ENCODE peak calls at places on chromosomes 5 and 9, in five cellular contexts. W is HCT116, I is stomach, F is IMR-90, K is sigmoid colon. A is an unnamed sample.

GRCh38 chr9:19517202-19517942 is 108.6 kb downstream of the ACER2 start:
- DNase-seq in W (no peak), I (no peak), F (no peak), K (no peak), A (peak)

GRCh38 chr9:129610193-129610472 is 10.8 kb downstream of the C9orf50 start:
- DNase-seq in W (no peak), I (no peak), F (no peak), K (no peak), A (no peak)

GRCh38 chr9:5835808-5836207 is 2.9 kb upstream of the ERMP1 start:
- DNase-seq in W (no peak), I (no peak), F (no peak), K (no peak), A (no peak)

GRCh38 chr9:1267581-1267980 is 217.4 kb downstream of the DMRT2 start:
- DNase-seq in W (no peak), I (peak), F (no peak), K (no peak), A (no peak)

GRCh38 chr9:136728548-136729123 is 14.1 kb downstream of the LCN10 start:
- DNase-seq in W (no peak), I (no peak), F (peak), K (no peak), A (no peak)

GRCh38 chr5:6673963-6674362 is 39.3 kb upstream of the TENT4A start:
- DNase-seq in W (no peak), I (no peak), F (no peak), K (no peak), A (no peak)

GRCh38 chr9:130423272-130423671 is 21.5 kb upstream of the ASS1 start:
- DNase-seq in W (no peak), I (no peak), F (no peak), K (peak), A (no peak)

GRCh38 chr5:32770444-32770843 is 59.3 kb downstream of the NPR3 start:
- DNase-seq in W (no peak), I (no peak), F (no peak), K (no peak), A (no peak)

GRCh38 chr5:35333366-35333765 is 103.1 kb upstream of the PRLR start:
- DNase-seq in W (no peak), I (no peak), F (no peak), K (no peak), A (no peak)

GRCh38 chr9:106941901-106942300 is 78.9 kb downstream of the ZNF462 start:
- DNase-seq in W (no peak), I (no peak), F (no peak), K (no peak), A (no peak)

GRCh38 chr5:157729858-157730257 is 1.4 kb upstream of the THG1L start:
- DNase-seq in W (no peak), I (no peak), F (no peak), K (no peak), A (no peak)

GRCh38 chr5:157730900-157731271 is 334 bp upstream of the THG1L start:
- DNase-seq in W (no peak), I (no peak), F (no peak), K (no peak), A (no peak)

GRCh38 chr5:157732130-157732783 is 1.0 kb downstream of the THG1L start:
- DNase-seq in W (no peak), I (no peak), F (no peak), K (no peak), A (no peak)

GRCh38 chr5:157732784-157733262 is 1.6 kb downstream of the THG1L start:
- DNase-seq in W (no peak), I (no peak), F (no peak), K (no peak), A (no peak)

DNA sequence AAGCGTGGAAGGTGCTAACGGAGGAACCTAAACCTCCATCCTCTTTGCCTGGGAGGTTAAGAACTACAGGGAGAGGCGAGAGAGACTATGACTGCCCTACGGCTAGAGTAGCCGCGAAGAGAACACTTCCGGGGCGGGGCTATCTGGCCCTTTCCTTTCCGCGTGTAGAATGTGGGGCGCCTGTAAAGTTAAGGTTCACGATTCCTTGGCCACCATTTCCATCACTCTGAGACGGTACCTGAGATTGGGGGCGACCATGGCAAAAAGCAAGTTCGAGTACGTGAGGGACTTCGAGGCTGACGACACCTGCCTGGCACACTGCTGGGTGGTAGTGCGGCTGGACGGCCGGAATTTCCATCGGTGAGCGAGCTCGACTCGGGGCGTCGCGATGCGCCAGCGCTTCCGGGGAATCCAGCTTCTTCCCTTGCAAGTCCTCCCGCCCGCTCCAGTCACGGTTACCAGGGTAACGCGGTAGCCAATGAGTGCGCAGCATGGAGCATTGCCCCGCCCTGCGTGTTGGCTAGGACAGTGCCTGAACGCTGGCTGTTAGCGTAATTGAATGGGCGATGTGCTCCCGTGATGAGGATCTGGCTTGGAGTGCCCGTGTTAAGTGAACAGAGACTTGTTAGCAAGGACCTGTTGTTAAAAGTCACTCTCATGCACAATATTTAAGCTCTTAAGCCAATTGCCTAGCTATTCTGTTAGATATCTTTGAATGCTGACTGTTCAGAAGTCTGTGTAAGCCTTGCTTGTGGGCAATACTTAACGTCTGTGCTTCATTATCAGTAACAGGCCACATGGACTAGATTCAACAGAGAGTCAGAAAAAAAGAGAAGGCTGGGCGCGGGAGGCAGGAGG is at the start of gene THG1L:
- DNase-seq in W (peak), I (peak), F (peak), K (peak), A (peak)
- TF ChIP-seq POLR2A in W (peak), I (no peak), F (peak), K (no peak), A (peak)

DNA sequence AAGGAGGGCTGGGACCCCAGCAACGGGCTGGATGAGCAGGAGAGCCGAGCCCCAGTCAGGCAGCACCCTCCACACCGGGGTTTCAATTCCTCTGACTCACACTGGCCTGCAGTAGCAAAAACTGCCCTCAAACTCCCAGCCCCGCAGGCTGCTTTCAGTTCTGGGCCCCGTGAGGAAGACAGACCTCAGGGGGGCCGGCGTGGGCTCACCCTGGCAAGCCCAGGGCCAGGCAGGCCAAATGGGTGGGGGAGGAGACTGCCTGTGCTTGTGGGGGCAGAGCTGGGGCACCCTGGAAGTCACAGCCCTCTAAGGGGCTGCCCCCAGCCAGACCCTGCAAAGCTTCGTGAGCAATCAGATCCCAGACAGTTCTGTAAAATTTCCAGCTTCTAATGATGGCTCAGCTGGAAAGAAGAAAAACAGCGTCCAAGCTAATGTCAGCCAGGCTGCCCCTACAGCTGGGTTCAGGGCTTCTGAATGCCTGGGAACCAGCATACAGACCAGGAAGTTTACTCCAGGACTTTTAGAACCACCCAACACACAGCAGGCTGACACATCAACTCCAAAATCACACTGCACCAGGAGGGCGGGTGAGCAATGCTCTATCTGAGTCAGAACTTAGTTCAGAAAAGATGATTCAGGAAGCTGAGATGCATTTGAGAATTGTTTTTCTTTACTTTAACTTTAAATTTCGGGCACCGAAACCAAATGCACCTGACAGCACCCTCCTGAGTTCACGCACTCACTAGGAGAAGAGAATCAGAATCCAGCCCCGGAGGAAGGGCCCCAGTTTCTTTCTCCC is 34.7 kb downstream of the LPCAT1 start:
- DNase-seq in W (no peak), I (no peak), F (peak), K (no peak), A (peak)
- TF ChIP-seq POLR2A in W (no peak), I (no peak), F (no peak), K (no peak), A (no peak)

GRCh38 chr9:214488-215448 is at the start of gene DOCK8:
- DNase-seq in W (peak), I (peak), F (no peak), K (peak), A (no peak)
- TF ChIP-seq POLR2A in W (no peak), I (no peak), F (no peak), K (no peak), A (no peak)

GRCh38 chr5:75052461-75053285 is at the start of gene GCNT4:
- DNase-seq in W (no peak), I (peak), F (peak), K (peak), A (no peak)
- TF ChIP-seq POLR2A in W (no peak), I (no peak), F (no peak), K (no peak), A (no peak)

DNA sequence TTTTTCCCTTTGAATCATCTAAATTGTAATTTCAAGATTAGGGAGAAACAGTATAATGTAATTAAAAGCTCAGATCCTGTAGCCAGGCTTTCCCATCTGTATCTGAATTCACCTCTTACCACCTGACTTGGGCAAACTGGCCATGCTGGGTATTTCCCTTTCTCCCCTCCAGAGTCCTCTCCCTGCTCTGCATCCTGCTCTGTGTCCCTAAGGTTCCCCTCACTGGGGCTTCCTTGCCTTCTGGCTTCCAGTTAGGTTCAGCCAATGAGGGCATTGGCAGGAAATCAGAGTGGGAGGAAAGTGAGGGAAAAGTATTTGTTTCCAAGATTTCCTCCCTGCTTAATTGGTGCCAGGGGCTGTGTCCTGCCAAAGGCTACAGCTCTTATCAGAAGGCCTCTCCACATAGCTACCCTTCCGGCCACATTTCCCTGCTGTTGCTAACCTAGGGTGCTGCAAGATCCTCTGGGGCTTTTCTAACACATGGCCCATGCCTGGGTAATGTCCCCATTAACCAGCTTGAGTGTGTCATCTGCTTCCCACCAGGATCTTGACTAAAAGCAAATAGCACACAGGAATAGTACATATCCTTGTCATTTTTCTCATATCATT is 51.0 kb upstream of the MPDZ start:
- DNase-seq in W (no peak), I (no peak), F (no peak), K (no peak), A (no peak)
- TF ChIP-seq POLR2A in W (no peak), I (no peak), F (no peak), K (no peak), A (no peak)

GRCh38 chr5:78984611-78985406 is at the start of gene ARSB:
- DNase-seq in W (peak), I (peak), F (peak), K (peak), A (peak)

GRCh38 chr5:78983601-78984000 is 1.5 kb downstream of the ARSB start:
- DNase-seq in W (no peak), I (no peak), F (no peak), K (no peak), A (peak)

GRCh38 chr5:78984020-78984610 is 995 bp downstream of the ARSB start:
- DNase-seq in W (no peak), I (no peak), F (peak), K (no peak), A (no peak)

GRCh38 chr5:78989080-78989479 is 4.0 kb upstream of the ARSB start:
- DNase-seq in W (no peak), I (no peak), F (no peak), K (no peak), A (no peak)

GRCh38 chr5:78985407-78986223 is 505 bp upstream of the ARSB start:
- DNase-seq in W (no peak), I (peak), F (peak), K (peak), A (peak)
- TF ChIP-seq POLR2A in W (no peak), I (no peak), F (no peak), K (no peak), A (no peak)

DNA sequence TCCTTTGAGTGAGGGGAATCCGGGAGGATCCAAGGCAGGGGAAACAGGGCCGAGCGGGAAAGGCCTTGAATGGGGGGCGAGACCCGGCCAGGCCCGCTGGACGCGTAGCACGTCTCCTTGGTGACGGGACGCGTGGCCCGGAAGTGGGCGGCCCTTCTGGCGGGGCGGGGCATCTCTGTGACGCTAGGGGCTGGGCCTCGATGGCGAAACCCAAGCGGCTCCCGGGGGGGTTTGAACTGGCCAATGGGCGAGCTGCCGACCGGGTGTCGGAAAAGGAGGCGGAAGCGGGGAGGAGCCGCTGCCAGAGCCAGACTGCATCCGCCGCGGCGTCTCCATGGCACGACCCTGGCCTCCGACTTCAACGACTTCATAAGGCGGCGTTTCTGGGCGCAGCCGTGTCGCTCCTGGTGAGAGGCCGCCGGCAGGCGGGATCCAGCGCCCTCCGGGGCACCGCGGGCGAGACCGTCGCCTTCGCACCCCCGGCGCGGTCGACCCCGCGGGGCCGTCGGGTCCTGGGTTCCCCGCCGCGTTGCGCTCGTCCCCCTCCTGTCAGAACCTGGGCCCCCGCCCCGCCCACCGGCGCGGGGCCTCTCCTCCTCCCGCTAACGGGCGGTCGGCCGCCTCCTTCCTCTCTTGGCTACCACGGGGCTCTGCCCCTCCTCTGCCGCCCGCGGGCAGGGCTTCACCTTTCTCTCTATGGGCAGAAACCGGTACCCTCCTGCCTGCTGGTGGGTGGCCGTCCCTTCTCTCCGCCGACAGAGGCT is at the start of gene ODF2:
- DNase-seq in W (peak), I (peak), F (peak), K (peak), A (peak)
- TF ChIP-seq POLR2A in W (peak), I (no peak), F (peak), K (peak), A (peak)

DNA sequence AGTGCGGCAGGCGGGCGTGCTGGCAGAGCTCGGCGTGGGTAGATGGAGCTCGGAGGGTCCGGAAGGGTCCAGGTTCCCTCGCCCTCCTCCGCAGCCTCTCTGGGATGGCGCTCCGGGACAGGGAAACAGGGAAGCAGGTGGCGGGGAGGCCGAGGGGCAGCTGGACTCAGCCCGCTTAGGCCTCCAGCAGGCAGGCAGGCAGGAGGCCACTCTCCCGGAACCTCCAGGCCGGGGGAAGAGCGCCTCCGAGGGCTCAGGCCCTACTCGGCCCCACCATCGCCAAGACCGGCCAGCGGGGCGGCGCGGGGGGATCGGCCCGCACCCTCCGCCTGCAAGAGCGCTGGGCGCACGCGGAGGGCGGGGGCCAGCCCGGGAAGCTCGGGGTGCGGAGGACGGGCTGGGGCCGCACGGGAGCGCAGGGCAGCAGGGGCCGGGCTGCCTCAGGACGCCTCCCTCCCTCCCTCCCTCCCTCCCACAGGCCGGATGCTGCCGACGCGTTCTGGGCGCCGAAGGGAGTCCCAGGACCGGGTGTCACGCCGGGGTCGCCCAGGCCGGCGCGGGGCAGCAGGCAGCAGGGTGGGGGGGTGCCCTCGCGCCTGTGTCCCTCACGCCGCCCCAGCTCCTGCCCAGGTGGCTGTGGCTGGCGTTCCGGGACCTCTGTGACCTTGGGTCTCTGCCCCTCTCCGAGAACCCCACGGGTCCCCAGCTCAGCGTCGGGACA is 977 bp downstream of the MGAT4B start:
- DNase-seq in W (no peak), I (no peak), F (no peak), K (peak), A (no peak)
- TF ChIP-seq POLR2A in W (no peak), I (no peak), F (no peak), K (no peak), A (peak)